ENCODE peak calls at places on chromosome 22, in seven cellular contexts. Z, L, A, E, X, V and H are unnamed samples.

GRCh38 chr22:42645341-42645937 is 3.8 kb downstream of the CYB5R3 start:
- DNase-seq in V (no peak), L (no peak), E (no peak), A (no peak), Z (no peak), X (no peak), H (peak; percentile 69)

GRCh38 chr22:19919701-19920363 is 21.7 kb upstream of the COMT start:
- DNase-seq in A (no peak), V (no peak), X (no peak), E (no peak), L (no peak), Z (no peak), H (no peak)

GRCh38 chr22:19373450-19373849 is 58.1 kb downstream of the HIRA start:
- DNase-seq in A (no peak), V (no peak), E (no peak), X (no peak), L (no peak), Z (no peak), H (no peak)

GRCh38 chr22:30221121-30221992 is 25.2 kb downstream of the LIF start:
- DNase-seq in E (no peak), A (no peak), V (peak; percentile 41), X (no peak), Z (no peak), L (peak; percentile 35), H (no peak)

GRCh38 chr22:37166675-37167066 is 17.0 kb upstream of the IL2RB start:
- DNase-seq in Z (peak; percentile 50), V (peak; percentile 88), X (peak; percentile 38), A (peak; percentile 70), L (peak; percentile 71), E (peak; percentile 17), H (peak; percentile 90)

GRCh38 chr22:37379085-37379484 is 48.2 kb downstream of the ELFN2 start:
- DNase-seq in A (no peak), V (no peak), X (no peak), L (no peak), E (no peak), Z (no peak), H (no peak)

GRCh38 chr22:27885977-27886842 is 32.8 kb downstream of the PITPNB start:
- DNase-seq in E (no peak), V (peak; percentile 33), A (peak; percentile 91), L (no peak), Z (peak; percentile 93), X (no peak), H (peak; percentile 60)

GRCh38 chr22:31917227-31917921 is 27.0 kb upstream of the YWHAH start:
- DNase-seq in Z (no peak), V (no peak), E (no peak), X (no peak), A (no peak), L (no peak), H (no peak)

GRCh38 chr22:17334054-17334453 is 35.2 kb upstream of the CECR2 start:
- DNase-seq in Z (no peak), V (no peak), A (no peak), X (no peak), L (no peak), E (no peak), H (no peak)

GRCh38 chr22:50261615-50262459 is at the start of gene MAPK12:
- DNase-seq in X (no peak), V (no peak), A (no peak), Z (no peak), E (no peak), L (no peak), H (no peak)

GRCh38 chr22:36079041-36079440 is 50.4 kb upstream of the RBFOX2 start:
- DNase-seq in A (no peak), X (no peak), Z (no peak), E (no peak), V (no peak), L (no peak), H (no peak)

GRCh38 chr22:42856865-42857704 is at the start of gene ARFGAP3:
- DNase-seq in V (peak; percentile 96), L (peak; percentile 95), A (peak; percentile 91), E (peak; percentile 45), X (peak; percentile 88), Z (peak; percentile 91), H (peak; percentile 94)

GRCh38 chr22:19565921-19566598 is 41.9 kb upstream of the CLDN5 start:
- DNase-seq in V (no peak), E (no peak), A (no peak), L (no peak), Z (no peak), X (peak; percentile 54), H (no peak)

GRCh38 chr22:44909241-44909640 is 100.6 kb downstream of the PHF21B start:
- DNase-seq in Z (no peak), V (no peak), A (no peak), X (no peak), L (no peak), E (no peak), H (no peak)

GRCh38 chr22:17547995-17548755 is 15.1 kb upstream of the SLC25A18 start:
- DNase-seq in Z (no peak), A (no peak), L (no peak), E (no peak), V (no peak), X (no peak), H (no peak)

GRCh38 chr22:34917239-34917638 is 148.7 kb upstream of the ISX start:
- DNase-seq in E (no peak), X (no peak), A (peak; percentile 41), Z (no peak), L (no peak), V (no peak), H (no peak)

GRCh38 chr22:39932918-39933649 is 27.1 kb upstream of the TMA7B start:
- DNase-seq in V (peak; percentile 65), A (peak; percentile 5), Z (peak; percentile 14), L (no peak), X (no peak), E (no peak), H (no peak)

GRCh38 chr22:48483764-48484528 is 1343.7 kb downstream of the BRD1 start:
- DNase-seq in Z (no peak), A (no peak), X (no peak), V (no peak), L (no peak), E (no peak), H (peak; percentile 38)

GRCh38 chr22:24506802-24507438 is 11.8 kb downstream of the UPB1 start:
- DNase-seq in Z (peak; percentile 27), E (peak; percentile 76), L (no peak), X (peak; percentile 95), V (no peak), A (peak; percentile 35), H (no peak)

GRCh38 chr22:49627217-49628181 is 200.2 kb downstream of the BRD1 start:
- DNase-seq in A (no peak), L (no peak), E (no peak), Z (no peak), X (no peak), V (no peak), H (no peak)

GRCh38 chr22:17980638-17981051 is 43.7 kb downstream of the MICAL3 start:
- DNase-seq in X (no peak), E (no peak), V (peak; percentile 14), A (no peak), L (no peak), Z (no peak), H (peak; percentile 50)

GRCh38 chr22:44272330-44272729 is 40.4 kb downstream of the SHISAL1 start:
- DNase-seq in L (no peak), E (no peak), X (no peak), V (no peak), A (no peak), Z (no peak), H (no peak)

GRCh38 chr22:49025791-49026475 is 801.7 kb downstream of the BRD1 start:
- DNase-seq in L (no peak), X (peak; percentile 82), E (no peak), V (no peak), Z (no peak), A (no peak), H (no peak)

GRCh38 chr22:27420186-27420816 is 381.3 kb downstream of the MN1 start:
- DNase-seq in A (peak; percentile 43), V (no peak), E (no peak), L (no peak), Z (no peak), X (no peak), H (no peak)